ENCODE peak calls at places on chromosomes 6 and 20, in five cellular contexts. One of them, this sample, is unnamed.

GRCh38 chr20:16451970-16452369 is 121.3 kb downstream of the KIF16B start:
- DNase-seq in IMR-90: no peak
- DNase-seq in mesendoderm: no peak
- DNase-seq in H1: no peak
- DNase-seq in H9: no peak
- DNase-seq in this sample: no peak

GRCh38 chr6:7770111-7770510 is 44.2 kb downstream of the BMP6 start:
- DNase-seq in IMR-90: peak
- DNase-seq in mesendoderm: no peak
- DNase-seq in H1: no peak
- DNase-seq in H9: no peak
- DNase-seq in this sample: no peak

GRCh38 chr20:6519556-6519955 is 247.9 kb upstream of the BMP2 start:
- DNase-seq in IMR-90: peak
- DNase-seq in mesendoderm: no peak
- DNase-seq in H1: no peak
- DNase-seq in H9: no peak
- DNase-seq in this sample: no peak

GRCh38 chr6:161273356-161273751 is 507 bp downstream of the AGPAT4 start:
- DNase-seq in IMR-90: peak
- DNase-seq in mesendoderm: peak
- DNase-seq in H1: no peak
- DNase-seq in H9: no peak
- DNase-seq in this sample: peak

GRCh38 chr20:57621426-57622200 is 1.4 kb upstream of the ZBP1 start:
- DNase-seq in IMR-90: no peak
- DNase-seq in mesendoderm: no peak
- DNase-seq in H1: no peak
- DNase-seq in H9: no peak
- DNase-seq in this sample: no peak

GRCh38 chr6:151160869-151161268 is 78.9 kb upstream of the AKAP12 start:
- DNase-seq in IMR-90: no peak
- DNase-seq in mesendoderm: no peak
- DNase-seq in H1: no peak
- DNase-seq in H9: no peak
- DNase-seq in this sample: no peak

GRCh38 chr6:31558631-31559500 is 11.5 kb downstream of the NFKBIL1 start:
- DNase-seq in IMR-90: no peak
- DNase-seq in mesendoderm: no peak
- DNase-seq in H1: no peak
- DNase-seq in H9: no peak
- DNase-seq in this sample: no peak

GRCh38 chr6:31609519-31610406 is 5.3 kb upstream of the AIF1 start:
- DNase-seq in IMR-90: no peak
- DNase-seq in mesendoderm: no peak
- DNase-seq in H1: no peak
- DNase-seq in H9: no peak
- DNase-seq in this sample: no peak

GRCh38 chr6:26032387-26033131 is 54.7 kb upstream of the HFE start:
- DNase-seq in IMR-90: peak
- DNase-seq in mesendoderm: peak
- DNase-seq in H1: no peak
- DNase-seq in H9: peak
- DNase-seq in this sample: peak

GRCh38 chr20:63911171-63911570 is 16.2 kb downstream of the DNAJC5 start:
- DNase-seq in IMR-90: peak
- DNase-seq in mesendoderm: no peak
- DNase-seq in H1: no peak
- DNase-seq in H9: no peak
- DNase-seq in this sample: no peak

GRCh38 chr6:45741437-45742166 is 274.1 kb downstream of the CLIC5 start:
- DNase-seq in IMR-90: peak
- DNase-seq in mesendoderm: no peak
- DNase-seq in H1: no peak
- DNase-seq in H9: no peak
- DNase-seq in this sample: no peak

GRCh38 chr6:110852769-110853168 is 21.8 kb upstream of the AMD1 start:
- DNase-seq in IMR-90: no peak
- DNase-seq in mesendoderm: no peak
- DNase-seq in H1: no peak
- DNase-seq in H9: no peak
- DNase-seq in this sample: no peak

GRCh38 chr20:46438156-46438750 is 31.8 kb upstream of the ELMO2 start:
- DNase-seq in IMR-90: peak
- DNase-seq in mesendoderm: peak
- DNase-seq in H1: peak
- DNase-seq in H9: no peak
- DNase-seq in this sample: peak

GRCh38 chr6:112620832-112621569 is 273.9 kb downstream of the RFPL4B start:
- DNase-seq in IMR-90: peak
- DNase-seq in mesendoderm: no peak
- DNase-seq in H1: no peak
- DNase-seq in H9: no peak
- DNase-seq in this sample: no peak

GRCh38 chr6:155004017-155004416 is 8.9 kb downstream of the TIAM2 start:
- DNase-seq in IMR-90: no peak
- DNase-seq in mesendoderm: no peak
- DNase-seq in H1: no peak
- DNase-seq in H9: no peak
- DNase-seq in this sample: no peak
- H3K18ac ChIP-seq in IMR-90: no peak
- H3K18ac ChIP-seq in mesendoderm: no peak
- H3K18ac ChIP-seq in H1: no peak
- H3K18ac ChIP-seq in H9: no peak
- H3K18ac ChIP-seq in this sample: no peak

GRCh38 chr6:118784641-118785164 is 109.2 kb upstream of the ASF1A start:
- DNase-seq in IMR-90: peak
- DNase-seq in mesendoderm: no peak
- DNase-seq in H1: no peak
- DNase-seq in H9: no peak
- DNase-seq in this sample: no peak
- H3K18ac ChIP-seq in IMR-90: peak
- H3K18ac ChIP-seq in mesendoderm: no peak
- H3K18ac ChIP-seq in H1: no peak
- H3K18ac ChIP-seq in H9: no peak
- H3K18ac ChIP-seq in this sample: no peak

DNA sequence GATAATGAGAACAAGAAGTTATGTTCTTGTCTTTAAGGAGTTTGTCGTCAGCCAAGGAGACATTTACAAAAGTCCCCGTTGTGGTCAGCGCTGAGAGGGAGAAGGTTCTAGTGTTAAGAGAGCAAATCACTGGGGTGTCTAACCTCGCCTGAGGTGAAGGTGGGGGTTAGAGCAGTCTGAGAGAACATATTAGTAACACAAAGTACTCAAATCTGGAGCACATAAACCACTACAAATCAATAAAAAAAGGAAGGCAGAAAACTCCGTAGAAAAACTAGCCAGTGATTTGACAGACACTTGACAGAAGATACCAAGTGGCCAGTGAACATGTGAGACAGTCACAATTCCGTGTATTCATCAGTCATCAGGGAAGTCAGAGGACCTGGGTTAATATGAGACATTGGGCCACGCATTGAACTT is 45.4 kb downstream of the CDS2 start:
- DNase-seq in IMR-90: no peak
- DNase-seq in mesendoderm: no peak
- DNase-seq in H1: no peak
- DNase-seq in H9: no peak
- DNase-seq in this sample: no peak
- H3K18ac ChIP-seq in IMR-90: no peak
- H3K18ac ChIP-seq in mesendoderm: no peak
- H3K18ac ChIP-seq in H1: no peak
- H3K18ac ChIP-seq in H9: no peak
- H3K18ac ChIP-seq in this sample: no peak

GRCh38 chr6:20217900-20218299 is 5.6 kb upstream of the MBOAT1 start:
- DNase-seq in IMR-90: no peak
- DNase-seq in mesendoderm: no peak
- DNase-seq in H1: no peak
- DNase-seq in H9: no peak
- DNase-seq in this sample: no peak
- H3K18ac ChIP-seq in IMR-90: no peak
- H3K18ac ChIP-seq in mesendoderm: no peak
- H3K18ac ChIP-seq in H1: no peak
- H3K18ac ChIP-seq in H9: no peak
- H3K18ac ChIP-seq in this sample: no peak

GRCh38 chr20:50037575-50037974 is 54.8 kb downstream of the SNAI1 start:
- DNase-seq in IMR-90: no peak
- DNase-seq in mesendoderm: no peak
- DNase-seq in H1: no peak
- DNase-seq in H9: no peak
- DNase-seq in this sample: no peak
- H3K18ac ChIP-seq in IMR-90: no peak
- H3K18ac ChIP-seq in mesendoderm: no peak
- H3K18ac ChIP-seq in H1: no peak
- H3K18ac ChIP-seq in H9: no peak
- H3K18ac ChIP-seq in this sample: no peak

DNA sequence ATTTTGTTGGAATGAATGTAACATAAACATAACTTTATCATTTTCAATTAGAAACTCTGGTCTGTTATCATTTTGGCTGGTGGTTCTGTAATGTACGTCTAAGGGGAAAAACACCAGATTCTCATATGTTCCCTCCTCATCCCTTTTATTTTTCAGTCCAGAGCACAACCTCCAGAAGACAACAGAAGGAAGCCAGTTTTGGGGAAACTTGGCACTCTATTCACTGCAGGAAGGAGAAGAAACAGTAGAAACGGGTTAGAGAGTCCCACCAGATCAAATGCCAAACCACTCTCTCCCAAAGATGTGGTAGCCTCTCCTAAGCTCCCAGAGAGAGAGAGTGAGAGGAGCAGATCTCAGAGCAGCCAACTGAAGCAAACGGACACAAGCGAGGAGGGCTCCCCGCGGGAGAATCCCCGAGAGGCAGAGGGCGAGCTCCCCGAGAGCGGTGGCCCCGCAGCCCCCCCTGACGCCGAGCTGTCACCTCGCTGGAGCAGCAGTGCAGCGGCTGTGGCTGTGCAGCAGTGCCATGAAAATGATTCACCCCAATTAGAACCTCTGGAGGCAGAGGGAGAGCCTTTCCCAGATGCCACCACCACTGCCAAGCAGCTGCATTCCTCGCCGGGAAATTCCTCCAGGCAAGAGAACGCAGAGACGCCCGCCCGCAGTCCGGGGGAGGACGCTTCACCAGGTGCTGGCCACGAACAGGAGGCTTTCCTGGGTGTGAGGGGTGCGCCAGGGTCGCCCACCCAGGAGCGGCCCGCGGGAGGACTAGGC is 117.8 kb downstream of the RTN4IP1 start:
- DNase-seq in IMR-90: no peak
- DNase-seq in mesendoderm: peak
- DNase-seq in H1: no peak
- DNase-seq in H9: peak
- DNase-seq in this sample: peak
- H3K18ac ChIP-seq in IMR-90: no peak
- H3K18ac ChIP-seq in mesendoderm: no peak
- H3K18ac ChIP-seq in H1: no peak
- H3K18ac ChIP-seq in H9: no peak
- H3K18ac ChIP-seq in this sample: peak

GRCh38 chr6:95577317-95578105 is at the start of gene MANEA:
- DNase-seq in IMR-90: peak
- DNase-seq in mesendoderm: peak
- DNase-seq in H1: peak
- DNase-seq in H9: peak
- DNase-seq in this sample: peak

GRCh38 chr6:95576218-95576617 is 1.1 kb upstream of the MANEA start:
- DNase-seq in IMR-90: no peak
- DNase-seq in mesendoderm: no peak
- DNase-seq in H1: no peak
- DNase-seq in H9: no peak
- DNase-seq in this sample: no peak

GRCh38 chr6:95576621-95577316 is 566 bp upstream of the MANEA start:
- DNase-seq in IMR-90: peak
- DNase-seq in mesendoderm: no peak
- DNase-seq in H1: no peak
- DNase-seq in H9: no peak
- DNase-seq in this sample: no peak

GRCh38 chr6:95578106-95578410 is 723 bp downstream of the MANEA start:
- DNase-seq in IMR-90: peak
- DNase-seq in mesendoderm: no peak
- DNase-seq in H1: no peak
- DNase-seq in H9: no peak
- DNase-seq in this sample: no peak

DNA sequence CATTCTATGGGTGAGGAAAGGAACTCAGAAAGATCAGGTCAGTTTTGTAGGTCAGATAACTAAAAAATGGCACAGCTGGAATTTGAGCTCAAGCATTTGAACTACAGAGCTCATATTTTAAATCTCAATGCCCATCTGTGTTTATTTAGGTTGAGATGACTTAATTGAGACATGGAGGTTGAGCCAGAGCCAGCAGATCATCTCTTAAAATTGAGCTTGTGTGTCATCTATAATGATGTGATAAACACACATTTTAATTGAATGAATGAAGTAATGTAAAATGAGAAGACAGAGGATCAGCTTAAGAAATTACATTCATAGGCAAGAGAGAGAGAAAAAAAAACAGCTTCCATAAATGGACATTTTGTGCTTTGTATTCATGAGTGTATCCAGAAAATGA is 3.7 kb downstream of the MANEA start:
- DNase-seq in IMR-90: peak
- DNase-seq in mesendoderm: no peak
- DNase-seq in H1: no peak
- DNase-seq in H9: no peak
- DNase-seq in this sample: no peak
- H3K18ac ChIP-seq in IMR-90: no peak
- H3K18ac ChIP-seq in mesendoderm: no peak
- H3K18ac ChIP-seq in H1: no peak
- H3K18ac ChIP-seq in H9: no peak
- H3K18ac ChIP-seq in this sample: no peak

DNA sequence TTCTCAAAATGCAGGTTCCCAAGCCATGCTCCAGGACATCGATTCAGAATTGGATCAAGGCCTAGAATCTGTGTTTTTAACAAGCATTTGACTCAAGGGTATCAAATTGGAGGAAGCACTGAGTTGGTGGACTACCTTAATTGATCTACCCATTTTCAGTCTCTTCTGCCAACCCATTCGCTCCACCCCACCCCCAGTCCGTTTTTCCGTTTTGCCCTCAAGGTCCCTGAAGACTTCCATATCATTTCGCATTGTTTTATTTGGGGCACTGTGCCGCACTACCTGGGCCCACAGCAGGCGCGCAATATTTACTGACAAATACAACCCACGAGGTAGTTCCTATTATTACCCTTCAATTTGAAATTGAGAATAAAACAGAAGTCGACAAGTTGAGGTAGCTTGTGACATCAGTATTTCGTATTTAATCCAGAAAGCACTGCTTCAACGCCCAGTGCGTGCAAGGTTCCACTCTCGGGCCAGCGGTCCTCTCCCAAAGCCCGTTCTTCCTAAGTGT is 557 bp upstream of the DHX35 start:
- DNase-seq in IMR-90: no peak
- DNase-seq in mesendoderm: no peak
- DNase-seq in H1: no peak
- DNase-seq in H9: no peak
- DNase-seq in this sample: no peak
- H3K18ac ChIP-seq in IMR-90: no peak
- H3K18ac ChIP-seq in mesendoderm: no peak
- H3K18ac ChIP-seq in H1: peak
- H3K18ac ChIP-seq in H9: peak
- H3K18ac ChIP-seq in this sample: peak

This sample was measured in neuronal stem cell.